ENCODE peak calls at places on chromosomes 3 and 15, in ten cellular contexts. One of them, this sample, is unnamed.

GRCh38 chr3:52317601-52318000 is 1.5 kb downstream of the DNAH1 start:
- DNase-seq in AG04450: no peak
- DNase-seq in kidney epithelial cell: no peak
- DNase-seq in GM06990: no peak
- DNase-seq in upper lobe of right lung: peak; percentile 88
- DNase-seq in sigmoid colon: no peak
- DNase-seq in psoas muscle: peak; percentile 60
- DNase-seq in uterus: peak; percentile 70
- DNase-seq in right lobe of liver: peak; percentile 51
- DNase-seq in astrocyte: no peak
- DNase-seq in this sample: peak; percentile 45

GRCh38 chr3:73954506-73954905 is 329.8 kb upstream of the PDZRN3 start:
- DNase-seq in uterus: no peak
- DNase-seq in kidney epithelial cell: no peak
- DNase-seq in AG04450: no peak
- DNase-seq in right lobe of liver: no peak
- DNase-seq in sigmoid colon: no peak
- DNase-seq in psoas muscle: no peak
- DNase-seq in upper lobe of right lung: no peak
- DNase-seq in GM06990: no peak
- DNase-seq in astrocyte: peak; percentile 27
- DNase-seq in this sample: no peak

GRCh38 chr3:141052570-141053069 is 1.5 kb downstream of the SPSB4 start:
- DNase-seq in astrocyte: no peak
- DNase-seq in uterus: no peak
- DNase-seq in right lobe of liver: no peak
- DNase-seq in AG04450: no peak
- DNase-seq in kidney epithelial cell: no peak
- DNase-seq in upper lobe of right lung: no peak
- DNase-seq in sigmoid colon: no peak
- DNase-seq in GM06990: no peak
- DNase-seq in psoas muscle: peak; percentile 44
- DNase-seq in this sample: no peak

GRCh38 chr3:188901671-188902331 is 270.0 kb upstream of the TPRG1 start:
- DNase-seq in GM06990: no peak
- DNase-seq in astrocyte: peak; percentile 44
- DNase-seq in kidney epithelial cell: no peak
- DNase-seq in uterus: no peak
- DNase-seq in psoas muscle: no peak
- DNase-seq in right lobe of liver: no peak
- DNase-seq in AG04450: no peak
- DNase-seq in sigmoid colon: no peak
- DNase-seq in upper lobe of right lung: no peak
- DNase-seq in this sample: no peak

GRCh38 chr3:112378989-112379692 is 46.2 kb downstream of the CD200 start:
- DNase-seq in astrocyte: peak; percentile 79
- DNase-seq in right lobe of liver: no peak
- DNase-seq in AG04450: peak; percentile 75
- DNase-seq in GM06990: no peak
- DNase-seq in psoas muscle: no peak
- DNase-seq in kidney epithelial cell: no peak
- DNase-seq in upper lobe of right lung: no peak
- DNase-seq in sigmoid colon: no peak
- DNase-seq in uterus: no peak
- DNase-seq in this sample: no peak

GRCh38 chr3:177589041-177589650 is 391.9 kb upstream of the TBL1XR1 start:
- DNase-seq in kidney epithelial cell: no peak
- DNase-seq in astrocyte: peak; percentile 70
- DNase-seq in psoas muscle: no peak
- DNase-seq in AG04450: no peak
- DNase-seq in sigmoid colon: no peak
- DNase-seq in upper lobe of right lung: no peak
- DNase-seq in uterus: no peak
- DNase-seq in GM06990: no peak
- DNase-seq in right lobe of liver: no peak
- DNase-seq in this sample: no peak

GRCh38 chr3:67384790-67385397 is 269.5 kb downstream of the SUCLG2 start:
- DNase-seq in kidney epithelial cell: no peak
- DNase-seq in right lobe of liver: no peak
- DNase-seq in astrocyte: peak; percentile 23
- DNase-seq in AG04450: peak; percentile 13
- DNase-seq in uterus: no peak
- DNase-seq in psoas muscle: no peak
- DNase-seq in upper lobe of right lung: no peak
- DNase-seq in GM06990: no peak
- DNase-seq in sigmoid colon: no peak
- DNase-seq in this sample: peak; percentile 53

GRCh38 chr15:49644364-49644794 is 23.5 kb downstream of the DTWD1 start:
- DNase-seq in uterus: no peak
- DNase-seq in GM06990: no peak
- DNase-seq in AG04450: no peak
- DNase-seq in psoas muscle: no peak
- DNase-seq in right lobe of liver: no peak
- DNase-seq in upper lobe of right lung: no peak
- DNase-seq in astrocyte: peak; percentile 36
- DNase-seq in kidney epithelial cell: no peak
- DNase-seq in sigmoid colon: no peak
- DNase-seq in this sample: no peak

GRCh38 chr3:5756443-5756842 is 568.9 kb downstream of the EDEM1 start:
- DNase-seq in kidney epithelial cell: no peak
- DNase-seq in psoas muscle: no peak
- DNase-seq in GM06990: no peak
- DNase-seq in AG04450: no peak
- DNase-seq in right lobe of liver: no peak
- DNase-seq in astrocyte: no peak
- DNase-seq in sigmoid colon: no peak
- DNase-seq in upper lobe of right lung: no peak
- DNase-seq in uterus: no peak
- DNase-seq in this sample: peak; percentile 52

GRCh38 chr3:170910542-170910941 is 2.1 kb upstream of the EIF5A2 start:
- DNase-seq in AG04450: no peak
- DNase-seq in sigmoid colon: no peak
- DNase-seq in uterus: no peak
- DNase-seq in upper lobe of right lung: no peak
- DNase-seq in right lobe of liver: no peak
- DNase-seq in psoas muscle: no peak
- DNase-seq in GM06990: no peak
- DNase-seq in astrocyte: no peak
- DNase-seq in kidney epithelial cell: no peak
- DNase-seq in this sample: no peak

GRCh38 chr15:57146394-57147140 is 228.1 kb downstream of the TCF12 start:
- DNase-seq in psoas muscle: no peak
- DNase-seq in AG04450: no peak
- DNase-seq in kidney epithelial cell: no peak
- DNase-seq in upper lobe of right lung: no peak
- DNase-seq in uterus: no peak
- DNase-seq in GM06990: peak; percentile 9
- DNase-seq in astrocyte: peak; percentile 52
- DNase-seq in right lobe of liver: no peak
- DNase-seq in sigmoid colon: no peak
- DNase-seq in this sample: peak; percentile 63

GRCh38 chr3:33187368-33187634 is 31.3 kb downstream of the SUSD5 start:
- DNase-seq in GM06990: no peak
- DNase-seq in psoas muscle: no peak
- DNase-seq in right lobe of liver: no peak
- DNase-seq in astrocyte: peak; percentile 41
- DNase-seq in sigmoid colon: no peak
- DNase-seq in upper lobe of right lung: no peak
- DNase-seq in kidney epithelial cell: no peak
- DNase-seq in uterus: no peak
- DNase-seq in AG04450: no peak
- DNase-seq in this sample: no peak

DNA sequence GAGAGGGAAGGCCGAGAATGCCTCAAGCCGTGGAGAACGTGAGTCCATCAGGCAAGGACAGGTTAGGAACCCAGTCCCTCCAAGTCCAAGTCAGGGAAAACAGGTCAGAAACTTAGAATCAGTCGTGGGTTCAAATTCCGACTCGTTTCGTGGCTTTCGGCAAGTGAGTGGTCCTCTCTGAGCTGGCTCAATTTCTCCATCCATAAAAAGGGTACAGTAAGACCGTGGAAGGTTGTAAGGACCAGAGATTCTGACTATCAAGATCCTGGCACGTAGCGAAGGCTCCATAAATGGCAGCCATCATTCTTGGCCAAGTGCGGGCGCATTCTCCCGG is 604 bp upstream of the MED12L start:
- DNase-seq in sigmoid colon: no peak
- DNase-seq in right lobe of liver: no peak
- DNase-seq in psoas muscle: no peak
- DNase-seq in GM06990: no peak
- DNase-seq in upper lobe of right lung: no peak
- DNase-seq in kidney epithelial cell: no peak
- DNase-seq in astrocyte: no peak
- DNase-seq in uterus: no peak
- DNase-seq in AG04450: no peak
- DNase-seq in this sample: no peak
- H3K4me3 ChIP-seq in sigmoid colon: peak overlapping the region; percentile 67
- H3K4me3 ChIP-seq in right lobe of liver: peak overlapping the region; percentile 63
- H3K4me3 ChIP-seq in psoas muscle: peak overlapping the region; percentile 74
- H3K4me3 ChIP-seq in GM06990: no peak overlapping the region
- H3K4me3 ChIP-seq in upper lobe of right lung: peak overlapping the region; percentile 61
- H3K4me3 ChIP-seq in kidney epithelial cell: peak overlapping the region; percentile 55
- H3K4me3 ChIP-seq in astrocyte: peak overlapping the region; percentile 61
- H3K4me3 ChIP-seq in uterus: peak overlapping the region; percentile 53
- H3K4me3 ChIP-seq in AG04450: peak overlapping the region; percentile 60
- H3K4me3 ChIP-seq in this sample: peak overlapping the region; percentile 74

GRCh38 chr3:48088749-48089466 is 72.7 kb upstream of the MAP4 start:
- DNase-seq in astrocyte: peak; percentile 93
- DNase-seq in right lobe of liver: peak; percentile 97
- DNase-seq in upper lobe of right lung: peak; percentile 99
- DNase-seq in psoas muscle: peak; percentile 97
- DNase-seq in sigmoid colon: peak; percentile 99
- DNase-seq in kidney epithelial cell: peak; percentile 85
- DNase-seq in uterus: peak; percentile 97
- DNase-seq in AG04450: peak; percentile 90
- DNase-seq in GM06990: peak; percentile 99
- DNase-seq in this sample: peak; percentile 98
- TF ChIP-seq CTCF in astrocyte: no peak
- TF ChIP-seq CTCF in right lobe of liver: no peak
- TF ChIP-seq CTCF in upper lobe of right lung: peak; percentile 18
- TF ChIP-seq CTCF in psoas muscle: no peak
- TF ChIP-seq CTCF in sigmoid colon: no peak
- TF ChIP-seq CTCF in kidney epithelial cell: no peak
- TF ChIP-seq CTCF in uterus: no peak
- TF ChIP-seq CTCF in AG04450: no peak
- TF ChIP-seq CTCF in GM06990: peak; percentile 1
- TF ChIP-seq CTCF in this sample: no peak

DNA sequence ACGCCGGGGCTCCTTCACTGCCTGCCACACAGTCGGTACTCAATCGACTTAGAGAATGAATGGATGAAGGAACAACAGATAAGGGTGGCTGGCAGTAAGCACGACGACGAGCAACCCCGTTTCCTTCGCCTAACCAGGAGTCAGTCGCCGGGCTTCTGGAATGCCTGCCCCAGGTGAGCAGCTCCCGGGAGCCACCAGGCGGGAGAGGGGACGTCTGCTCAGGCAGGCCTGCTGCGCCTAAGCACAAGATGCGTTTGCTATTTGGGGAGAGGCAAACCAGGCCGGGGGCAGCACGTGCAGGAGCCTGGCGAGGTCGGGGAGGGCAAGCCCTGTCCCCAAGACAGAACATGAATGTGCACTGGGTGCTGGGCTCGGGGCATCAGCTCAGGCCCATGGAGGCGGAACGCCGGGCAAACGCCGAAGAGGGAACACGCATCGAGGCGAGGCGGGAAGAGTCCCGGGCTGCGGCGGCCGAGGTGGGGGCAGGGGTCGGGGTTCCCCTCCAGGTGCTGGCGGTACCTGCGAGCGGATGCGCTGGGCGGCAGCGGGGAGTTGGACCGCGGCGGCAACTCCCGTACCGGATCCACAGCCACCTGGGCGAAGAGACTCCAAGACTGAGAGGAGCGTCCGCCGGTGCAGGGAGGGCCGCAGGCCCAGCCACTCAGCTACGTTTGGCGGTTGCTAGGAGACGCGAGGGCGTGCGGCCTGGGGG is at the start of gene CFAP92:
- DNase-seq in astrocyte: peak; percentile 36
- DNase-seq in psoas muscle: peak; percentile 87
- DNase-seq in AG04450: no peak
- DNase-seq in upper lobe of right lung: peak; percentile 94
- DNase-seq in uterus: peak; percentile 92
- DNase-seq in sigmoid colon: peak; percentile 93
- DNase-seq in GM06990: peak; percentile 84
- DNase-seq in right lobe of liver: peak; percentile 86
- DNase-seq in kidney epithelial cell: peak; percentile 39
- DNase-seq in this sample: peak; percentile 83
- H3K4me3 ChIP-seq in astrocyte: peak within 1 kb of the TSS; percentile 46
- H3K4me3 ChIP-seq in psoas muscle: peak within 1 kb of the TSS; percentile 59
- H3K4me3 ChIP-seq in AG04450: peak within 1 kb of the TSS; percentile 50
- H3K4me3 ChIP-seq in upper lobe of right lung: peak within 1 kb of the TSS; percentile 48
- H3K4me3 ChIP-seq in uterus: peak within 1 kb of the TSS; percentile 13
- H3K4me3 ChIP-seq in sigmoid colon: peak within 1 kb of the TSS; percentile 55
- H3K4me3 ChIP-seq in GM06990: peak within 1 kb of the TSS; percentile 3
- H3K4me3 ChIP-seq in right lobe of liver: peak within 1 kb of the TSS; percentile 40
- H3K4me3 ChIP-seq in kidney epithelial cell: peak within 1 kb of the TSS; percentile 33
- H3K4me3 ChIP-seq in this sample: peak within 1 kb of the TSS; percentile 17

GRCh38 chr3:190825389-190826016 is 37.0 kb downstream of the GMNC start:
- DNase-seq in kidney epithelial cell: no peak
- DNase-seq in GM06990: no peak
- DNase-seq in uterus: no peak
- DNase-seq in AG04450: no peak
- DNase-seq in psoas muscle: no peak
- DNase-seq in upper lobe of right lung: no peak
- DNase-seq in sigmoid colon: no peak
- DNase-seq in right lobe of liver: no peak
- DNase-seq in astrocyte: peak; percentile 14
- DNase-seq in this sample: no peak

GRCh38 chr3:190831225-190831624 is 31.3 kb downstream of the GMNC start:
- DNase-seq in psoas muscle: no peak
- DNase-seq in sigmoid colon: no peak
- DNase-seq in right lobe of liver: no peak
- DNase-seq in uterus: no peak
- DNase-seq in GM06990: no peak
- DNase-seq in kidney epithelial cell: no peak
- DNase-seq in astrocyte: no peak
- DNase-seq in upper lobe of right lung: no peak
- DNase-seq in AG04450: no peak
- DNase-seq in this sample: no peak

GRCh38 chr3:190826018-190826417 is 36.5 kb downstream of the GMNC start:
- DNase-seq in upper lobe of right lung: no peak
- DNase-seq in psoas muscle: no peak
- DNase-seq in sigmoid colon: no peak
- DNase-seq in right lobe of liver: peak; percentile 74
- DNase-seq in GM06990: no peak
- DNase-seq in AG04450: no peak
- DNase-seq in astrocyte: peak; percentile 47
- DNase-seq in kidney epithelial cell: no peak
- DNase-seq in uterus: no peak
- DNase-seq in this sample: no peak

DNA sequence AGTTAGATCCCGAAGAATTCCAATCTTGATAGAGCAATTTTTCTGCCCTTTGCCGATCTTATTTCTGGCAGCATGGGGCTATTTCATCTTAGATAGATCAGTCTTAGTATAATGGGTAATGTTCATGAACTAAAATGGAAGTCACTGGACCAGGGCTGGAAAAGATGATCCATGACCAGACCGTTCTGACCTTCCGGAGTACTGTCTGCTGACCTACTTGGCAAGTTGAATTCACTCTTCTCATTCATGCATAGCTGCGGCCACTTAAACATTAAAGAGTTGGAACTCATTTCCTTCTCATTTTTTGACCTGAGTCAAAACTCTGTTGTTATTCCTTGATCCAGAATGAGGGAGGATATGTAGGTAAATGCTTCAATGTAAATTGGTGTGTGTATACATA is 32.5 kb downstream of the GMNC start:
- DNase-seq in AG04450: no peak
- DNase-seq in psoas muscle: no peak
- DNase-seq in kidney epithelial cell: no peak
- DNase-seq in uterus: no peak
- DNase-seq in astrocyte: no peak
- DNase-seq in upper lobe of right lung: no peak
- DNase-seq in sigmoid colon: no peak
- DNase-seq in right lobe of liver: no peak
- DNase-seq in GM06990: no peak
- DNase-seq in this sample: no peak
- TF ChIP-seq CTCF in AG04450: no peak
- TF ChIP-seq CTCF in psoas muscle: no peak
- TF ChIP-seq CTCF in kidney epithelial cell: no peak
- TF ChIP-seq CTCF in uterus: no peak
- TF ChIP-seq CTCF in astrocyte: no peak
- TF ChIP-seq CTCF in upper lobe of right lung: no peak
- TF ChIP-seq CTCF in sigmoid colon: no peak
- TF ChIP-seq CTCF in right lobe of liver: no peak
- TF ChIP-seq CTCF in GM06990: no peak
- TF ChIP-seq CTCF in this sample: no peak

This sample was measured in GM12865.